ENCODE peak calls at places on chromosomes 3 and 15, in eight cellular contexts. G is AG04450, R is cardiac muscle cell, W is AG09309, K is NCI-H1417, U is T1000, Y is astrocyte of the hippocampus, A is glomerular endothelial cell. M is an unnamed sample.

GRCh38 chr3:133040696-133041523 is 2.7 kb downstream of the TMEM108 start:
- DNase-seq in G (peak; percentile 59), R (peak; percentile 85), W (peak; percentile 18), K (peak; percentile 78), U (peak; percentile 68), Y (peak; percentile 92), A (peak; percentile 44), M (peak; percentile 70)

GRCh38 chr3:105593315-105593714 is 226.6 kb downstream of the ALCAM start:
- DNase-seq in G (no peak), R (no peak), W (no peak), K (no peak), U (no peak), Y (no peak), A (no peak), M (no peak)

GRCh38 chr15:64490598-64491259 is 30.4 kb downstream of the ZNF609 start:
- DNase-seq in G (peak; percentile 30), R (peak; percentile 39), W (no peak), K (no peak), U (no peak), Y (no peak), A (no peak), M (no peak)

GRCh38 chr15:71110800-71111565 is 4.3 kb upstream of the THSD4 start:
- DNase-seq in G (no peak), R (no peak), W (no peak), K (no peak), U (no peak), Y (no peak), A (no peak), M (no peak)

GRCh38 chr15:64009798-64010241 is 36.5 kb downstream of the DAPK2 start:
- DNase-seq in G (no peak), R (no peak), W (no peak), K (no peak), U (no peak), Y (peak; percentile 80), A (no peak), M (no peak)

GRCh38 chr3:149576071-149576564 is 81.7 kb downstream of the WWTR1 start:
- DNase-seq in G (peak; percentile 90), R (peak; percentile 98), W (peak; percentile 96), K (no peak), U (peak; percentile 74), Y (peak; percentile 93), A (no peak), M (peak; percentile 64)

GRCh38 chr15:98803228-98804056 is 155.1 kb downstream of the IGF1R start:
- DNase-seq in G (peak; percentile 8), R (no peak), W (no peak), K (no peak), U (no peak), Y (peak; percentile 41), A (no peak), M (no peak)

GRCh38 chr3:23697416-23697815 is 108.3 kb upstream of the UBE2E1 start:
- DNase-seq in G (no peak), R (no peak), W (no peak), K (peak; percentile 22), U (no peak), Y (no peak), A (no peak), M (no peak)

GRCh38 chr3:46405301-46406079 is 1.4 kb downstream of the CCR5AS start:
- DNase-seq in G (no peak), R (no peak), W (no peak), K (peak; percentile 11), U (no peak), Y (no peak), A (no peak), M (no peak)

GRCh38 chr3:123085293-123085949 is 18.6 kb downstream of the PDIA5 start:
- DNase-seq in G (no peak), R (no peak), W (no peak), K (no peak), U (no peak), Y (no peak), A (no peak), M (peak; percentile 76)

GRCh38 chr3:156725706-156726105 is 51.3 kb downstream of the TIPARP start:
- DNase-seq in G (no peak), R (no peak), W (no peak), K (peak; percentile 74), U (no peak), Y (no peak), A (no peak), M (peak; percentile 36)

GRCh38 chr3:170753421-170754344 is 116.3 kb downstream of the RPL22L1 start:
- DNase-seq in G (no peak), R (peak; percentile 40), W (no peak), K (no peak), U (no peak), Y (no peak), A (no peak), M (no peak)

GRCh38 chr3:45644467-45645201 is 44.6 kb upstream of the SACM1L start:
- DNase-seq in G (peak; percentile 67), R (peak; percentile 73), W (no peak), K (no peak), U (peak; percentile 15), Y (peak; percentile 68), A (no peak), M (no peak)

GRCh38 chr3:173395412-173396181 is 1.9 kb upstream of the NLGN1 start:
- DNase-seq in G (peak; percentile 39), R (peak; percentile 90), W (peak; percentile 70), K (peak; percentile 97), U (peak; percentile 77), Y (peak; percentile 95), A (peak; percentile 41), M (peak; percentile 86)

GRCh38 chr15:78850926-78851600 is 21.6 kb upstream of the MORF4L1 start:
- DNase-seq in G (no peak), R (no peak), W (no peak), K (no peak), U (no peak), Y (no peak), A (no peak), M (no peak)

GRCh38 chr15:101578443-101578894 is 73.7 kb downstream of the TM2D3 start:
- DNase-seq in G (no peak), R (peak; percentile 44), W (no peak), K (peak; percentile 10), U (no peak), Y (no peak), A (no peak), M (peak; percentile 61)

GRCh38 chr3:106423321-106424225 is 554.8 kb upstream of the CBLB start:
- DNase-seq in G (no peak), R (peak; percentile 35), W (no peak), K (no peak), U (no peak), Y (no peak), A (no peak), M (no peak)

GRCh38 chr3:52065264-52065756 is 8.9 kb upstream of the DUSP7 start:
- DNase-seq in G (no peak), R (no peak), W (no peak), K (no peak), U (no peak), Y (no peak), A (no peak), M (no peak)

GRCh38 chr3:135896613-135897012 is 68.9 kb upstream of the PPP2R3A start:
- DNase-seq in G (no peak), R (peak; percentile 2), W (no peak), K (no peak), U (peak; percentile 8), Y (peak; percentile 42), A (no peak), M (no peak)

GRCh38 chr15:78991476-78991875 is 46.6 kb upstream of the CTSH start:
- DNase-seq in G (peak; percentile 15), R (no peak), W (no peak), K (no peak), U (no peak), Y (no peak), A (no peak), M (no peak)

GRCh38 chr3:53328750-53329149 is 18.6 kb downstream of the DCP1A start:
- DNase-seq in G (peak; percentile 16), R (peak; percentile 79), W (no peak), K (no peak), U (no peak), Y (peak; percentile 21), A (no peak), M (no peak)

GRCh38 chr3:52225452-52226228 is at the start of gene TLR9:
- DNase-seq in G (no peak), R (no peak), W (no peak), K (no peak), U (no peak), Y (no peak), A (no peak), M (peak; percentile 91)

GRCh38 chr3:178522200-178523052 is 13.8 kb upstream of the KCNMB2 start:
- DNase-seq in G (no peak), R (no peak), W (no peak), K (no peak), U (no peak), Y (no peak), A (no peak), M (no peak)

GRCh38 chr15:31402511-31403056 is 75.9 kb downstream of the KLF13 start:
- DNase-seq in G (no peak), R (peak; percentile 96), W (peak; percentile 34), K (no peak), U (peak; percentile 60), Y (no peak), A (no peak), M (no peak)

GRCh38 chr3:194884649-194885315 is 199.1 kb downstream of the FAM43A start:
- DNase-seq in G (no peak), R (peak; percentile 45), W (no peak), K (no peak), U (no peak), Y (no peak), A (peak; percentile 66), M (no peak)

GRCh38 chr3:170012683-170013400 is 25.0 kb upstream of the GPR160 start:
- DNase-seq in G (no peak), R (no peak), W (no peak), K (peak; percentile 62), U (no peak), Y (no peak), A (no peak), M (no peak)

GRCh38 chr3:192060160-192060783 is 599.3 kb downstream of the PYDC2 start:
- DNase-seq in G (no peak), R (no peak), W (no peak), K (peak; percentile 93), U (no peak), Y (peak; percentile 9), A (no peak), M (no peak)

GRCh38 chr15:60575995-60576394 is 97.1 kb upstream of the ICE2 start:
- DNase-seq in G (no peak), R (peak; percentile 22), W (no peak), K (no peak), U (no peak), Y (no peak), A (no peak), M (no peak)

GRCh38 chr15:92074646-92075045 is 221.1 kb downstream of the SLCO3A1 start:
- DNase-seq in G (no peak), R (peak; percentile 72), W (peak; percentile 21), K (no peak), U (no peak), Y (peak; percentile 56), A (no peak), M (no peak)

GRCh38 chr3:162605651-162606204 is 1109.1 kb downstream of the OTOL1 start:
- DNase-seq in G (no peak), R (no peak), W (no peak), K (no peak), U (no peak), Y (peak; percentile 1), A (no peak), M (no peak)

GRCh38 chr3:160112481-160112880 is 112.7 kb upstream of the C3orf80 start:
- DNase-seq in G (no peak), R (no peak), W (no peak), K (no peak), U (no peak), Y (no peak), A (no peak), M (no peak)

M was measured in KBM-7.